ENCODE peak calls at places on chromosomes 16 and 17, in six cellular contexts. L, C, V, E, F and Z are unnamed samples.

GRCh38 chr17:68433911-68434503 is 23.3 kb downstream of the WIPI1 start:
- DNase-seq in L (no peak), C (no peak), V (no peak), E (no peak), F (no peak), Z (no peak)

GRCh38 chr16:57694556-57695377 is at the start of gene DRC7:
- DNase-seq in L (peak; percentile 90), C (peak; percentile 72), V (no peak), E (peak; percentile 85), F (no peak), Z (no peak)

GRCh38 chr16:88561485-88562369 is 8.5 kb upstream of the ZC3H18 start:
- DNase-seq in L (peak; percentile 73), C (peak; percentile 65), V (peak; percentile 83), E (peak; percentile 10), F (no peak), Z (peak; percentile 44)

GRCh38 chr17:50114849-50115357 is 15.1 kb downstream of the SAMD14 start:
- DNase-seq in L (peak; percentile 85), C (peak; percentile 75), V (no peak), E (peak; percentile 57), F (no peak), Z (no peak)

GRCh38 chr16:78368121-78369102 is 269.0 kb downstream of the WWOX start:
- DNase-seq in L (no peak), C (no peak), V (no peak), E (no peak), F (no peak), Z (no peak)

GRCh38 chr16:22625948-22626347 is 115.3 kb downstream of the NPIPB5 start:
- DNase-seq in L (no peak), C (no peak), V (no peak), E (no peak), F (no peak), Z (no peak)

GRCh38 chr17:31654936-31655335 is 204.1 kb downstream of the COPRS start:
- DNase-seq in L (no peak), C (no peak), V (no peak), E (peak; percentile 26), F (no peak), Z (peak; percentile 64)

GRCh38 chr17:78973196-78973595 is 6.5 kb downstream of the LGALS3BP start:
- DNase-seq in L (peak; percentile 67), C (peak; percentile 37), V (no peak), E (no peak), F (no peak), Z (peak; percentile 39)

GRCh38 chr17:61250335-61250890 is 149.2 kb upstream of the TBX2 start:
- DNase-seq in L (no peak), C (peak; percentile 45), V (no peak), E (peak; percentile 59), F (no peak), Z (no peak)